ENCODE peak calls at places on chromosome 15, in ten cellular contexts. P is A549, C is K562, S is HCT116, U is WTC11, G is H1, H is GM12878, M is endothelial cell of umbilical vein, A is SK-N-SH, Z is HepG2. E is an unnamed sample.

GRCh38 chr15:24878153-24878552 is 76.6 kb upstream of the SNRPN start:
- DNase-seq in P (no peak), C (no peak), S (no peak), U (peak; percentile 26), G (no peak), H (no peak), M (peak; percentile 33), A (peak; percentile 57), Z (peak; percentile 38), E (no peak)

GRCh38 chr15:26772588-26773484 is at the start of gene GABRB3:
- DNase-seq in P (peak; percentile 72), C (no peak), S (no peak), U (peak; percentile 84), G (no peak), H (no peak), M (no peak), A (peak; percentile 93), Z (no peak), E (no peak)

GRCh38 chr15:63473999-63474809 is 30.2 kb upstream of the USP3 start:
- DNase-seq in P (peak; percentile 95), C (no peak), S (no peak), U (peak; percentile 55), G (no peak), H (peak; percentile 97), M (no peak), A (no peak), Z (peak; percentile 99), E (no peak)

GRCh38 chr15:66883322-66883911 is 181.4 kb downstream of the SMAD6 start:
- DNase-seq in P (peak; percentile 99), C (peak; percentile 33), S (peak; percentile 98), U (peak; percentile 56), G (peak; percentile 89), H (no peak), M (peak; percentile 99), A (no peak), Z (peak; percentile 77), E (no peak)

GRCh38 chr15:96789999-96790398 is 459.5 kb downstream of the NR2F2 start:
- DNase-seq in P (no peak), C (no peak), S (no peak), U (no peak), G (no peak), H (no peak), M (no peak), A (no peak), Z (no peak), E (peak; percentile 29)

GRCh38 chr15:82647835-82648256 is 683 bp upstream of the CPEB1 start:
- DNase-seq in P (no peak), C (peak; percentile 92), S (no peak), U (peak; percentile 68), G (no peak), H (no peak), M (no peak), A (peak; percentile 84), Z (no peak), E (no peak)

GRCh38 chr15:93219859-93220258 is 130.8 kb upstream of the RGMA start:
- DNase-seq in P (no peak), C (no peak), S (no peak), U (no peak), G (no peak), H (no peak), M (no peak), A (peak; percentile 70), Z (no peak), E (no peak)

GRCh38 chr15:65873271-65873670 is 4.0 kb downstream of the RAB11A start:
- DNase-seq in P (no peak), C (no peak), S (no peak), U (no peak), G (no peak), H (no peak), M (no peak), A (no peak), Z (no peak), E (no peak)

GRCh38 chr15:59360896-59361295 is 11.8 kb downstream of the MYO1E start:
- DNase-seq in P (no peak), C (no peak), S (no peak), U (no peak), G (no peak), H (no peak), M (no peak), A (no peak), Z (peak; percentile 39), E (no peak)

DNA sequence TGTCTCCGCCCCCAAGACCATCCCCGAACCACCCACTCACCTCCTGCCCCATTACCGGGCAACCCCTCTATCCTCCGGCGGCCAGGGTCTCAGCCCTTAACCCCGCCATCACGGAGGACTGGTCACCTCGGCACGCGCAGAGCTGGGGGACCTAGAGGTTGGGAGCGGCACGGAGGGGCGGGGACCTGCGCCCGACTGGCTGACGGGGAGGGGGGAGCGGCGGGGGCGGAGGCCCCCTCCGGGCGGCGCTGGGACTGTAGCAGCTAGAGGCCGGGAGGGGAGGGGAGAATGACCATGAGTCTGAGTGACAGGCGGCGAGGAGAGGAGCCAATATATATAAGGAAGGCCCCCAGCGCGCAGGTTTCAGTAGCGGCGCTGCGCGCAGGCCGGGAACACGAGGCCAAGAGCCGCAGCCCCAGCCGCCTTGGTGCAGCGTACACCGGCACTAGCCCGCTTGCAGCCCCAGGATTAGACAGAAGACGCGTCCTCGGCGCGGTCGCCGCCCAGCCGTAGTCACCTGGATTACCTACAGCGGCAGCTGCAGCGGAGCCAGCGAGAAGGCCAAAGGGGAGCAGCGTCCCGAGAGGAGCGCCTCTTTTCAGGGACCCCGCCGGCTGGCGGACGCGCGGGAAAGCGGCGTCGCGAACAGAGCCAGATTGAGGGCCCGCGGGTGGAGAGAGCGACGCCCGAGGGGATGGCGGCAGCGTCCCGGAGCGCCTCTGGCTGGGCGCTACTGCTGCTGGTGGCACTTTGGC is at the start of gene DLL4:
- DNase-seq in P (peak; percentile 73), C (peak; percentile 93), S (peak; percentile 71), U (peak; percentile 84), G (no peak), H (no peak), M (peak; percentile 94), A (peak; percentile 80), Z (peak; percentile 54), E (peak; percentile 88)
- TF ChIP-seq MAX in P (peak; percentile 50), C (peak; percentile 94), S (peak; percentile 72), U (no peak), G (peak; percentile 92), H (peak; percentile 47), M (no peak), A (no peak), Z (peak; percentile 31), E (peak; percentile 75)

GRCh38 chr15:49916998-49917397 is 202.0 kb downstream of the ATP8B4 start:
- DNase-seq in P (no peak), C (no peak), S (no peak), U (no peak), G (no peak), H (no peak), M (no peak), A (no peak), Z (no peak), E (no peak)

GRCh38 chr15:49918106-49918505 is 200.9 kb downstream of the ATP8B4 start:
- DNase-seq in P (no peak), C (no peak), S (no peak), U (no peak), G (no peak), H (no peak), M (peak; percentile 1), A (no peak), Z (no peak), E (no peak)

DNA sequence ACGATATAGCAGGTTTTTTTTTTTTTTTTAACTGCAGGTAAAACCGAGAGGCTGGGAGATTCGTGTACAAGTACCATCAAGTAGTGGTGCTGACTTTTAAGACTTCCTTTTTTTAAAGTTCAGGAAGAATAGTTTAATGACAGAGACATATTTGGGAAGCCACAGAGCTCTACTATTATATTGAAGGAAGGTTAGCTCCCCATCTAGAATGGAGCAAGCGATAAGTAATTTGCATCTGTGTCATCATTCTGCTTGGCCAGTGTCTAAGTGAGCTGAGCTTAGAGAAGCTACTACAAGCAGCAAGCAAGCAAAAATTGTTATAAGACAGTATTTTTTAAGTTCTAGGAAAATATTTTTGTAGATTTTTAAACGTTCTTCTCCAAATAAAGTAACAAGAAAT is 203.2 kb downstream of the ATP8B4 start:
- DNase-seq in P (no peak), C (no peak), S (no peak), U (no peak), G (no peak), H (no peak), M (no peak), A (no peak), Z (no peak), E (no peak)
- TF ChIP-seq MAX in P (no peak), C (no peak), S (no peak), U (no peak), G (no peak), H (no peak), M (no peak), A (no peak), Z (no peak), E (no peak)

GRCh38 chr15:74175271-74176191 is 2.0 kb downstream of the ISLR start:
- DNase-seq in P (no peak), C (no peak), S (no peak), U (peak; percentile 11), G (no peak), H (no peak), M (no peak), A (peak; percentile 30), Z (no peak), E (no peak)
- TF ChIP-seq MAX in P (no peak), C (no peak), S (no peak), U (no peak), G (no peak), H (no peak), M (no peak), A (no peak), Z (no peak), E (no peak)

GRCh38 chr15:78257681-78258080 is 6.7 kb upstream of the DNAJA4 start:
- DNase-seq in P (no peak), C (no peak), S (no peak), U (no peak), G (no peak), H (no peak), M (no peak), A (no peak), Z (no peak), E (no peak)

GRCh38 chr15:78259232-78259631 is 5.1 kb upstream of the DNAJA4 start:
- DNase-seq in P (no peak), C (no peak), S (no peak), U (no peak), G (no peak), H (no peak), M (no peak), A (no peak), Z (no peak), E (no peak)

GRCh38 chr15:78263351-78263781 is 996 bp upstream of the DNAJA4 start:
- DNase-seq in P (no peak), C (peak; percentile 77), S (no peak), U (no peak), G (no peak), H (no peak), M (no peak), A (no peak), Z (no peak), E (no peak)

GRCh38 chr15:78261062-78261461 is 3.3 kb upstream of the DNAJA4 start:
- DNase-seq in P (no peak), C (no peak), S (no peak), U (no peak), G (no peak), H (no peak), M (no peak), A (no peak), Z (no peak), E (no peak)

DNA sequence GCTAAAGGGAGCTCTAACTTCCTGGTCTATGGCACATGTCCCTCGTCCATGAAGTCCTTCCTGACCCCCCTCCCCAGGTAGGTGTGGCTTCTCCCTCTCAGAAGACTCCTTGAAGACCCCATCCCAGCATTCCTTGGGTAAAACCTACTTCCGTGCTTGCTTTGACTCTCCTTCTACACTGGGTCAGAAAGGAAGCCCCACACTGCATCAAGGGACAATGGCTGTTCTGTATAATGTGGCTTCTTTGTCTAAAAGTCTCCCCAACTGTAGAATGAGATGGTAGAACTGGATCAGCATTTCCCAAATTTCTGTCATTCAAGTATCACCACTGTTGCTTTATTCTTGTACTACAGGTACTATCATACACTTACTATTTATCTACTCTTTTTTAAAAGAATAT is 3.9 kb upstream of the DNAJA4 start:
- DNase-seq in P (no peak), C (no peak), S (no peak), U (no peak), G (no peak), H (no peak), M (no peak), A (no peak), Z (no peak), E (no peak)
- TF ChIP-seq MAX in P (no peak), C (no peak), S (no peak), U (no peak), G (no peak), H (no peak), M (no peak), A (no peak), Z (no peak), E (no peak)